ENCODE peak calls at places on chromosome 2, in six cellular contexts. One of them, this sample, is unnamed.

GRCh38 chr2:11292464-11293255 is 51.8 kb downstream of the ROCK2 start:
- DNase-seq in AG08396: no peak
- DNase-seq in ACHN: no peak
- DNase-seq in RWPE1: no peak
- DNase-seq in astrocyte of the hippocampus: peak
- DNase-seq in myocyte: no peak
- DNase-seq in this sample: no peak

GRCh38 chr2:230982126-230982525 is 13.8 kb upstream of the SPATA3 start:
- DNase-seq in AG08396: no peak
- DNase-seq in ACHN: no peak
- DNase-seq in RWPE1: no peak
- DNase-seq in astrocyte of the hippocampus: no peak
- DNase-seq in myocyte: no peak
- DNase-seq in this sample: no peak

GRCh38 chr2:235669983-235670962 is 176.4 kb downstream of the AGAP1 start:
- DNase-seq in AG08396: peak
- DNase-seq in ACHN: peak
- DNase-seq in RWPE1: peak
- DNase-seq in astrocyte of the hippocampus: peak
- DNase-seq in myocyte: peak
- DNase-seq in this sample: no peak

GRCh38 chr2:199100326-199101110 is 357.2 kb downstream of the SATB2 start:
- DNase-seq in AG08396: no peak
- DNase-seq in ACHN: no peak
- DNase-seq in RWPE1: no peak
- DNase-seq in astrocyte of the hippocampus: peak
- DNase-seq in myocyte: peak
- DNase-seq in this sample: no peak

GRCh38 chr2:230809677-230810251 is 55.0 kb upstream of the ITM2C start:
- DNase-seq in AG08396: no peak
- DNase-seq in ACHN: peak
- DNase-seq in RWPE1: no peak
- DNase-seq in astrocyte of the hippocampus: no peak
- DNase-seq in myocyte: no peak
- DNase-seq in this sample: no peak

GRCh38 chr2:28152585-28153284 is 239.9 kb upstream of the FOSL2 start:
- DNase-seq in AG08396: no peak
- DNase-seq in ACHN: peak
- DNase-seq in RWPE1: no peak
- DNase-seq in astrocyte of the hippocampus: peak
- DNase-seq in myocyte: no peak
- DNase-seq in this sample: peak

GRCh38 chr2:101188683-101189405 is 37.7 kb upstream of the TBC1D8 start:
- DNase-seq in AG08396: peak
- DNase-seq in ACHN: peak
- DNase-seq in RWPE1: no peak
- DNase-seq in astrocyte of the hippocampus: peak
- DNase-seq in myocyte: no peak
- DNase-seq in this sample: no peak

GRCh38 chr2:111050701-111051376 is 69.9 kb upstream of the BCL2L11 start:
- DNase-seq in AG08396: no peak
- DNase-seq in ACHN: no peak
- DNase-seq in RWPE1: no peak
- DNase-seq in astrocyte of the hippocampus: no peak
- DNase-seq in myocyte: no peak
- DNase-seq in this sample: no peak

This sample was measured in Caki2.